ENCODE peak calls at places on chromosome 21, in ten cellular contexts. B is astrocyte, Z is upper lobe of right lung, H is testis, G is endothelial cell of umbilical vein, I is ovary, X is cardiac muscle cell, P is Panc1, V is HCT116, O is neural progenitor cell. U is an unnamed sample.

GRCh38 chr21:33673473-33673872 is 31.2 kb downstream of the ITSN1 start:
- DNase-seq in B (no peak), Z (no peak), H (no peak), G (no peak), I (no peak), X (no peak), P (no peak), V (no peak), O (no peak), U (no peak)

GRCh38 chr21:34526618-34527290 is 14.7 kb upstream of the KCNE1 start:
- DNase-seq in B (peak; percentile 100), Z (no peak), H (peak; percentile 71), G (peak; percentile 99), I (peak; percentile 49), X (peak; percentile 100), P (peak; percentile 90), V (peak; percentile 74), O (peak; percentile 67), U (peak; percentile 83)

GRCh38 chr21:33386222-33386784 is 16.9 kb upstream of the IFNGR2 start:
- DNase-seq in B (no peak), Z (no peak), H (no peak), G (no peak), I (no peak), X (no peak), P (no peak), V (no peak), O (peak; percentile 9), U (no peak)

GRCh38 chr21:34889287-34889536 is 159.9 kb downstream of the RUNX1 start:
- DNase-seq in B (peak; percentile 69), Z (peak; percentile 85), H (peak; percentile 61), G (peak; percentile 69), I (peak; percentile 67), X (peak; percentile 87), P (no peak), V (no peak), O (no peak), U (peak; percentile 64)

GRCh38 chr21:25733859-25734653 is 648 bp downstream of the ATP5PF start:
- DNase-seq in B (peak; percentile 36), Z (peak; percentile 72), H (no peak), G (peak; percentile 49), I (no peak), X (peak; percentile 27), P (peak; percentile 7), V (no peak), O (no peak), U (no peak)

GRCh38 chr21:37077403-37077802 is 4.3 kb downstream of the TTC3 start:
- DNase-seq in B (no peak), Z (no peak), H (no peak), G (no peak), I (no peak), X (no peak), P (no peak), V (no peak), O (no peak), U (no peak)

GRCh38 chr21:34367320-34367935 is 3.6 kb downstream of the KCNE2 start:
- DNase-seq in B (peak; percentile 46), Z (no peak), H (peak; percentile 73), G (peak; percentile 55), I (no peak), X (peak; percentile 79), P (peak; percentile 35), V (peak; percentile 54), O (peak; percentile 70), U (peak; percentile 40)

GRCh38 chr21:20013851-20014250 is 984.4 kb upstream of the NCAM2 start:
- DNase-seq in B (no peak), Z (no peak), H (no peak), G (no peak), I (no peak), X (no peak), P (no peak), V (no peak), O (no peak), U (no peak)

GRCh38 chr21:28633803-28634572 is 358.7 kb downstream of the LTN1 start:
- DNase-seq in B (peak; percentile 93), Z (no peak), H (no peak), G (peak; percentile 94), I (no peak), X (peak; percentile 82), P (no peak), V (no peak), O (no peak), U (no peak)

GRCh38 chr21:25863031-25863430 is 128.3 kb downstream of the GABPA start:
- DNase-seq in B (no peak), Z (no peak), H (no peak), G (no peak), I (no peak), X (no peak), P (no peak), V (no peak), O (no peak), U (no peak)

GRCh38 chr21:29691616-29692491 is 247.9 kb downstream of the GRIK1 start:
- DNase-seq in B (no peak), Z (no peak), H (no peak), G (no peak), I (no peak), X (no peak), P (no peak), V (no peak), O (no peak), U (no peak)

GRCh38 chr21:16358021-16358420 is 628.2 kb downstream of the USP25 start:
- DNase-seq in B (no peak), Z (no peak), H (no peak), G (peak; percentile 14), I (no peak), X (peak; percentile 13), P (no peak), V (no peak), O (no peak), U (no peak)

GRCh38 chr21:15015622-15016471 is 49.0 kb downstream of the NRIP1 start:
- DNase-seq in B (peak; percentile 93), Z (no peak), H (no peak), G (no peak), I (no peak), X (peak; percentile 59), P (no peak), V (no peak), O (no peak), U (no peak)

DNA sequence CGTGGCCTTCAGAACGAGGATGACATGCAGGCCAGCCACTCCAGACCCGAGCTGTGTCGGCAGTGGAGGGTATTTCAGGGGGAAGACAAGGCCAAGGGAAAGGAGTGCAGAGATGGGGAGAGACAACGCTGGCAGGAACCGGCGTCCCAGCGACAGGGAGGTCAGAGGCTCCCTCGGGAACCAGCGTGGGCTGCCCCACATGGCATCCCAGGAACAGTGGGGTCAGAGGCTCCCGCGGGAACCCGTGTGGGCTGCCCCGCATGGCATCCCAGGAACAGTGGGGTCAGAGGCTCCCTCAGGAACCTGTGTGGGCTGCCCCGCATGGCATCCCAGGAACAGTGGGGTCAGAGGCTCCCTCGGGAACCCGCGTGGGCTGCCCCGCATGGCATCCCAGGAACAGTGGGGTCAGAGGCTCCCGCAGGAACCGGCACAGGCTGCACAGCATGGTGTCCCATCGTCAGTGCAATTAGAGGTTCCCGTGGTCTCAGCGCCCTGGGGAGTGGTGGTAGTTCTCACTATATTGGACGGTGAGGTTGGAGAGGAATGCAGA is 43.0 kb downstream of the SLC19A1 start:
- DNase-seq in B (no peak), Z (peak; percentile 45), H (no peak), G (no peak), I (peak; percentile 24), X (no peak), P (no peak), V (no peak), O (no peak), U (no peak)
- TF ChIP-seq CTCF in B (no peak), Z (no peak), H (no peak), G (no peak), I (no peak), X (no peak), P (no peak), V (no peak), O (no peak), U (no peak)

GRCh38 chr21:46355161-46356004 is 31.4 kb downstream of the PCNT start:
- DNase-seq in B (no peak), Z (no peak), H (no peak), G (no peak), I (no peak), X (no peak), P (no peak), V (no peak), O (no peak), U (no peak)
- H3K36me3 ChIP-seq in B (peaks cover 8% of the 10 kb centered on the region), Z (peaks cover 80% of the 10 kb centered on the region), H (no peaks in the 10 kb centered on the region), G (peaks cover 48% of the 10 kb centered on the region), I (no peaks in the 10 kb centered on the region), X (peaks cover 21% of the 10 kb centered on the region), P (peaks cover 4% of the 10 kb centered on the region), V (peaks cover 10% of the 10 kb centered on the region), O (no peaks in the 10 kb centered on the region), U (no peaks in the 10 kb centered on the region)

GRCh38 chr21:31566061-31566460 is 93.4 kb upstream of the SOD1 start:
- DNase-seq in B (no peak), Z (no peak), H (peak; percentile 53), G (no peak), I (no peak), X (peak; percentile 22), P (no peak), V (no peak), O (no peak), U (no peak)
- TF ChIP-seq CTCF in B (no peak), Z (no peak), H (peak; percentile 65), G (no peak), I (no peak), X (peak; percentile 32), P (no peak), V (peak; percentile 35), O (no peak), U (no peak)

GRCh38 chr21:39958731-39959130 is 91.5 kb downstream of the PCP4 start:
- DNase-seq in B (no peak), Z (no peak), H (no peak), G (no peak), I (no peak), X (no peak), P (no peak), V (no peak), O (no peak), U (no peak)
- H3K36me3 ChIP-seq in B (no peaks in the 10 kb centered on the region), Z (no peaks in the 10 kb centered on the region), H (no peaks in the 10 kb centered on the region), G (no peaks in the 10 kb centered on the region), I (no peaks in the 10 kb centered on the region), X (no peaks in the 10 kb centered on the region), P (no peaks in the 10 kb centered on the region), V (no peaks in the 10 kb centered on the region), O (no peaks in the 10 kb centered on the region), U (no peaks in the 10 kb centered on the region)

DNA sequence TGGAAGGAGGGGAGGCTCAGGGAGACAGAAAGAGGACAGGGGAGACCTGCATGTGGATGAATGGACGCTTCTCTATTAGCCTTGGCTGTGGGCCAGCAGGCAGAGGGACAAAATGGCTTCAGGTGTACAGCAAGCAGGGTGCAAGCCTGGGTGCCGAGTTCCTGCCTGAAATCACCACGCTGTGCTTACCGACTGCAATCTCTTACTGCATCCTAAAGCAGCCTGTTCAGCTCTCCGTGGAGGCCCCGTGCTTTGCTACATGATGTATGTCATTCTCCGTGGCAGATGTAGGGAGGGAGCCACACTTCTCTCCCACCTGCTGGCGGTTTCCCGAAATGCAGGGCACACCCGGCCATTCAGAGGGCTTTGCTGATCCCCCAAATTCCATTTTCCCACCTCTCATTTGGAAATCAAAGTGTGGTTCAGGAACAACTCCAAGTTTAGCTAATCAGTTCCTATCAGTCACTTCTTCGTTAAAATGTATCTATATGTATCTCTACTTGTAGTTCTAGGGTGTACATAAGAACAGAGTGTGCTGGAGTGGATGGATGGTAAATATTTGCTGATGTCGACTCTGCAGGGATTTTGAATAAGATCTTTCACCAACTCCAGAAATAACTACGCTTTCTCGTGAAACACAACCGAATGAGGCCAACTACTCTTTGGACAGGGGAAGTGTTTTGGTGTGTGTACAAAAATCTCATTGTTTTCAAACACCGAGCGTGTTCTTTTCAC is 122.3 kb upstream of the BACE2 start:
- DNase-seq in B (no peak), Z (no peak), H (peak; percentile 69), G (no peak), I (no peak), X (no peak), P (no peak), V (no peak), O (peak; percentile 68), U (no peak)
- TF ChIP-seq CTCF in B (no peak), Z (peak; percentile 43), H (peak; percentile 35), G (no peak), I (no peak), X (no peak), P (peak; percentile 33), V (peak; percentile 48), O (peak; percentile 63), U (no peak)

U was measured in adrenal gland.